ENCODE peak calls at places on chromosomes 11 and 22, in eight cellular contexts. Z is mesothelial cell of epicardium, T is ovary, L is dorsolateral prefrontal cortex, U is pancreas, D is glutamatergic neuron, E is lower leg skin, N is AG09319. A is an unnamed sample.

GRCh38 chr11:116725434-116726221 is 47.2 kb downstream of the BUD13 start:
- DNase-seq in Z (no peak), T (no peak), L (peak; percentile 58), U (no peak), D (no peak), E (no peak), N (peak; percentile 20), A (peak; percentile 72)

GRCh38 chr11:59668188-59668949 is 468 bp downstream of the PATL1 start:
- DNase-seq in Z (peak; percentile 45), T (peak; percentile 55), L (peak; percentile 31), U (peak; percentile 47), D (peak; percentile 71), E (peak; percentile 60), N (peak; percentile 8), A (peak; percentile 56)

GRCh38 chr11:27443746-27444465 is 28.7 kb downstream of the LGR4 start:
- DNase-seq in Z (no peak), T (no peak), L (no peak), U (no peak), D (no peak), E (no peak), N (no peak), A (no peak)

GRCh38 chr22:49957826-49958461 is 2.6 kb upstream of the PIM3 start:
- DNase-seq in Z (no peak), T (peak; percentile 25), L (no peak), U (no peak), D (peak; percentile 14), E (no peak), N (no peak), A (no peak)

GRCh38 chr11:112087212-112087611 is 539 bp downstream of the SDHD start:
- DNase-seq in Z (no peak), T (no peak), L (no peak), U (no peak), D (no peak), E (no peak), N (no peak), A (no peak)

GRCh38 chr11:92528051-92528450 is 303.4 kb downstream of the FAT3 start:
- DNase-seq in Z (no peak), T (no peak), L (no peak), U (no peak), D (no peak), E (no peak), N (no peak), A (peak; percentile 34)

GRCh38 chr11:117815262-117815803 is 9.2 kb downstream of the FXYD2 start:
- DNase-seq in Z (no peak), T (no peak), L (no peak), U (no peak), D (no peak), E (no peak), N (no peak), A (no peak)

GRCh38 chr11:35134403-35135126 is 4.4 kb upstream of the CD44 start:
- DNase-seq in Z (no peak), T (no peak), L (no peak), U (no peak), D (no peak), E (no peak), N (no peak), A (no peak)

GRCh38 chr11:13294771-13295579 is 17.4 kb downstream of the BMAL1 start:
- DNase-seq in Z (no peak), T (no peak), L (no peak), U (no peak), D (no peak), E (no peak), N (no peak), A (no peak)

GRCh38 chr11:117424781-117425180 is 97.1 kb downstream of the CEP164 start:
- DNase-seq in Z (no peak), T (no peak), L (no peak), U (no peak), D (no peak), E (no peak), N (no peak), A (peak; percentile 84)

GRCh38 chr11:126405906-126406305 is 50.4 kb downstream of the ST3GAL4 start:
- DNase-seq in Z (no peak), T (no peak), L (no peak), U (no peak), D (no peak), E (no peak), N (no peak), A (no peak)

GRCh38 chr11:102230911-102231310 is 86.4 kb upstream of the BIRC3 start:
- DNase-seq in Z (no peak), T (no peak), L (no peak), U (no peak), D (no peak), E (peak; percentile 9), N (no peak), A (no peak)

GRCh38 chr11:32891657-32892354 is 805 bp upstream of the QSER1 start:
- DNase-seq in Z (no peak), T (no peak), L (no peak), U (no peak), D (no peak), E (no peak), N (no peak), A (no peak)

GRCh38 chr22:27561301-27561820 is 240.2 kb downstream of the MN1 start:
- DNase-seq in Z (no peak), T (no peak), L (no peak), U (no peak), D (peak; percentile 43), E (no peak), N (no peak), A (peak; percentile 53)

GRCh38 chr11:1292018-1292643 is 17.3 kb downstream of the TOLLIP start:
- DNase-seq in Z (no peak), T (peak; percentile 5), L (peak; percentile 51), U (no peak), D (no peak), E (no peak), N (no peak), A (no peak)

GRCh38 chr22:36379593-36380361 is 8.0 kb downstream of the MYH9 start:
- DNase-seq in Z (no peak), T (no peak), L (no peak), U (no peak), D (no peak), E (no peak), N (no peak), A (peak; percentile 66)

GRCh38 chr11:109508185-109508584 is 86.2 kb downstream of the C11orf87 start:
- DNase-seq in Z (no peak), T (no peak), L (no peak), U (no peak), D (no peak), E (no peak), N (no peak), A (no peak)

GRCh38 chr22:24178502-24179440 is 2.5 kb upstream of the SUSD2 start:
- DNase-seq in Z (no peak), T (no peak), L (no peak), U (no peak), D (no peak), E (no peak), N (no peak), A (peak; percentile 13)

DNA sequence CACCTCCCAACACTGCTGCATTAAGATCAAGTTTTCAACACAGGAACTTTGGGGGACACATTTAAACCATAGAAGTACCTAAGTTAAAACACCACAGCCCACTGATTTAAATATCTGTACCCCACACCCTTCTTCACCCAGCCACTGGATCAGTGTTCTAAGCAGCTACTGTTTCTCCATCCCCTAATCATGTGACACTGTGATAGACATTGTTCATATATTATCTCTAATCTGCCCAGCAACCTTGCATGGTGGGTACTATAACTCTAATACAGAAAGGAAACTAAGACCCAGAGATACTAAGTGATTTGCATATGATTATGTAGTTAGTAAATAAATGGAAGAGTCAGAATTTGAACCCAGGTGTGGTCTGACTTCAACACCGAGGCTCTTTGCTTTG is 70.5 kb upstream of the NNMT start:
- DNase-seq in Z (no peak), T (no peak), L (no peak), U (no peak), D (no peak), E (no peak), N (no peak), A (no peak)
- TF ChIP-seq CTCF in Z (no peak), T (no peak), L (no peak), U (no peak), D (no peak), E (no peak), N (no peak), A (no peak)

DNA sequence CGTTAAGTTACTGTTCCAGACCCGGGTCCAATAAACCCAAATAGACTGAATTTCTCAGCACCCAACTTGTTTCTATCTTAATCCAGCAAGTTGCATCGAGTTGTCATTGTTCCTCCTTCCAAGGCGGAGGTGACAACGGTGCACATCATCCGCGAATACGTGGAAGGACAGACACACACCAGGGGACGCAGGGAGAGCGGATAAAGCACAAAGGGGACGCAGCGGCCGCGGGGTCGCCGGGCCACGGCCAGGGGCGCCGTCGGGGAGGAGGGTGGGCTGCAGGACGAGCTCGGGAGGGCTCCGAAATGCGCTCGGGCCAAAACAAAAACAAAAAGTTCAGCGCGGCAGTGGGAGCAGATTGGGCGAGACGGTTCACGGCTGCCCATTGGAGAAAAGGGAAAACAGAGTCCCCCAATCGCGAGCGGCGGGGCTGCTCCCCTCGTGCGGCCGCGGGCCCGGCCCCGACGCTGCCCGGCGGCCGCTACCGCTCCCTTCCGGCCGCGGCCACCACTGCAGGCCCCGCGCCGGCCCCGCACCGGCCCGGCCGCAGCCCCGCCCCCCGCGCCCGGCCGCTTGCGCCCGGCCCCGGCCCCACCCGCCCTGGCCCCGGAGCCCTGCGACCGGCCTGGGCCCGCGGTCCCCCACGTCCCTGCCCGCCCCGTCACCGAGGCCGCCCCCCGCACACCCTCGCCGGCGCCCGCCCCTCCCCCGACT is 518 bp downstream of the KMT5B start:
- DNase-seq in Z (peak; percentile 62), T (peak; percentile 78), L (peak; percentile 49), U (peak; percentile 71), D (peak; percentile 76), E (peak; percentile 54), N (peak; percentile 54), A (peak; percentile 87)
- TF ChIP-seq CTCF in Z (no peak), T (peak; percentile 31), L (peak; percentile 32), U (no peak), D (no peak), E (no peak), N (no peak), A (peak; percentile 5)

GRCh38 chr11:47611240-47611863 is 17.1 kb upstream of the C1QTNF4 start:
- DNase-seq in Z (no peak), T (no peak), L (no peak), U (no peak), D (no peak), E (no peak), N (no peak), A (no peak)

GRCh38 chr11:47620836-47621378 is 21.5 kb downstream of the MTCH2 start:
- DNase-seq in Z (no peak), T (no peak), L (no peak), U (no peak), D (no peak), E (no peak), N (no peak), A (no peak)

GRCh38 chr11:47615249-47615648 is 21.0 kb upstream of the C1QTNF4 start:
- DNase-seq in Z (no peak), T (no peak), L (no peak), U (no peak), D (no peak), E (no peak), N (no peak), A (no peak)

GRCh38 chr11:47617417-47617809 is 23.2 kb upstream of the C1QTNF4 start:
- DNase-seq in Z (no peak), T (no peak), L (no peak), U (no peak), D (no peak), E (no peak), N (peak; percentile 34), A (peak; percentile 45)

GRCh38 chr11:47616726-47617416 is 22.7 kb upstream of the C1QTNF4 start:
- DNase-seq in Z (no peak), T (peak; percentile 76), L (peak; percentile 66), U (peak; percentile 40), D (peak; percentile 56), E (peak; percentile 57), N (peak; percentile 71), A (peak; percentile 89)
- TF ChIP-seq CTCF in Z (no peak), T (peak; percentile 64), L (peak; percentile 82), U (no peak), D (peak; percentile 33), E (no peak), N (no peak), A (peak; percentile 95)

GRCh38 chr22:43442386-43443060 is 30.7 kb downstream of the MPPED1 start:
- DNase-seq in Z (no peak), T (no peak), L (peak; percentile 23), U (no peak), D (no peak), E (no peak), N (no peak), A (no peak)
- TF ChIP-seq CTCF in Z (no peak), T (no peak), L (no peak), U (no peak), D (no peak), E (no peak), N (no peak), A (no peak)

A was measured in cardiac fibroblast.